ENCODE peak calls at places on chromosomes 4 and X, in eight cellular contexts. J, Y, B, Q, F, M, L and D are unnamed samples.

GRCh38 chr4:78520808-78521226 is 30.8 kb upstream of the ANXA3 start:
- DNase-seq in M (no peak), J (no peak), Y (no peak), F (no peak), B (no peak), Q (no peak), L (peak), D (no peak)

GRCh38 chrX:138756234-138756633 is 44.7 kb upstream of the FGF13 start:
- DNase-seq in L (peak), B (peak), M (no peak), F (no peak), Y (no peak), J (no peak), Q (no peak), D (no peak)

GRCh38 chr4:89868999-89869589 is 25.6 kb upstream of the MMRN1 start:
- DNase-seq in B (peak), Q (no peak), F (no peak), J (no peak), M (no peak), L (peak), Y (no peak), D (no peak)

GRCh38 chr4:76538296-76538695 is 103.3 kb downstream of the SHROOM3 start:
- DNase-seq in F (no peak), J (no peak), B (no peak), Q (no peak), L (no peak), Y (no peak), M (no peak), D (no peak)

GRCh38 chr4:124953059-124953850 is 240.7 kb upstream of the ANKRD50 start:
- DNase-seq in J (no peak), L (peak), Q (no peak), M (no peak), F (no peak), Y (no peak), B (peak), D (no peak)

GRCh38 chr4:118783887-118784286 is 52.0 kb downstream of the SEC24D start:
- DNase-seq in B (no peak), M (no peak), J (peak), L (peak), F (no peak), Y (no peak), Q (no peak), D (no peak)

GRCh38 chr4:10129196-10130185 is 12.9 kb upstream of the WDR1 start:
- DNase-seq in L (peak), Q (no peak), F (no peak), Y (no peak), B (peak), M (no peak), J (no peak), D (no peak)

GRCh38 chrX:154488336-154489075 is 1.9 kb downstream of the SLC10A3 start:
- DNase-seq in B (no peak), Q (no peak), L (no peak), Y (no peak), F (no peak), J (no peak), M (no peak), D (no peak)

GRCh38 chr4:24158031-24158430 is 268.2 kb upstream of the PPARGC1A start:
- DNase-seq in L (no peak), Y (no peak), F (no peak), M (no peak), B (no peak), Q (no peak), J (no peak), D (no peak)

GRCh38 chrX:12617241-12617640 is 174.0 kb upstream of the PRPS2 start:
- DNase-seq in M (no peak), Y (no peak), Q (no peak), F (no peak), L (no peak), J (no peak), B (no peak), D (no peak)

GRCh38 chr4:147866532-147867271 is 134.8 kb downstream of the ARHGAP10 start:
- DNase-seq in J (peak), F (peak), Q (peak), Y (peak), B (peak), M (peak), L (peak), D (peak)

GRCh38 chr4:184591070-184591677 is 58.1 kb downstream of the CASP3 start:
- DNase-seq in J (no peak), F (no peak), L (no peak), M (no peak), Y (no peak), Q (no peak), B (no peak), D (no peak)

GRCh38 chrX:100812216-100813158 is 7.7 kb upstream of the CSTF2 start:
- DNase-seq in Q (no peak), M (no peak), Y (no peak), F (no peak), J (no peak), L (no peak), B (no peak), D (no peak)

GRCh38 chr4:10958226-10958856 is 273.8 kb upstream of the CLNK start:
- DNase-seq in B (no peak), J (no peak), Y (no peak), L (no peak), Q (no peak), F (no peak), M (no peak), D (no peak)

GRCh38 chr4:151807220-151807619 is 46.4 kb upstream of the GATB start:
- DNase-seq in Y (no peak), L (peak), J (no peak), Q (no peak), F (no peak), B (peak), M (no peak), D (no peak)

GRCh38 chrX:134457708-134458107 is 2.3 kb upstream of the HPRT1 start:
- DNase-seq in L (no peak), Y (no peak), Q (no peak), J (no peak), M (no peak), F (no peak), B (no peak), D (no peak)